ENCODE peak calls at places on chromosomes 4 and X, in nine cellular contexts. T is effector memory CD4-positive, alpha-beta T cell; H is astrocyte; I is neural progenitor cell; Q is GM23248; O is upper lobe of right lung; G is right cardiac atrium; X is breast epithelium; U is H1. S is an unnamed sample.

GRCh38 chrX:48505481-48505880 is 3.3 kb upstream of the PORCN start:
- DNase-seq in T (no peak), H (no peak), I (no peak), Q (no peak), O (no peak), G (no peak), X (no peak), U (no peak), S (no peak)

GRCh38 chrX:3262906-3263305 is 83.5 kb downstream of the MXRA5 start:
- DNase-seq in T (no peak), H (peak; percentile 92), I (no peak), Q (peak; percentile 87), O (no peak), G (no peak), X (no peak), U (no peak), S (no peak)

GRCh38 chr4:48275694-48276093 is 6.1 kb upstream of the TEC start:
- DNase-seq in T (no peak), H (no peak), I (no peak), Q (no peak), O (no peak), G (no peak), X (no peak), U (no peak), S (no peak)

GRCh38 chr4:185357220-185357619 is 38.5 kb downstream of the LRP2BP start:
- DNase-seq in T (no peak), H (no peak), I (no peak), Q (peak; percentile 26), O (no peak), G (no peak), X (no peak), U (no peak), S (no peak)

GRCh38 chr4:157977086-157977485 is 195.7 kb downstream of the GASK1B start:
- DNase-seq in T (no peak), H (no peak), I (no peak), Q (peak; percentile 14), O (no peak), G (no peak), X (no peak), U (no peak), S (no peak)

GRCh38 chrX:123648028-123648810 is 84.6 kb downstream of the THOC2 start:
- DNase-seq in T (no peak), H (peak; percentile 74), I (peak; percentile 71), Q (peak; percentile 44), O (peak; percentile 69), G (no peak), X (no peak), U (peak; percentile 54), S (peak; percentile 60)

GRCh38 chr4:106038012-106038411 is 142.7 kb downstream of the NPNT start:
- DNase-seq in T (no peak), H (no peak), I (no peak), Q (no peak), O (no peak), G (no peak), X (no peak), U (no peak), S (no peak)

GRCh38 chr4:41069268-41069667 is 145.1 kb downstream of the APBB2 start:
- DNase-seq in T (no peak), H (peak; percentile 68), I (no peak), Q (peak; percentile 2), O (no peak), G (no peak), X (no peak), U (no peak), S (no peak)

GRCh38 chr4:26372525-26373172 is 51.8 kb downstream of the RBPJ start:
- DNase-seq in T (peak; percentile 9), H (peak; percentile 84), I (peak; percentile 16), Q (peak; percentile 61), O (no peak), G (no peak), X (no peak), U (no peak), S (no peak)

GRCh38 chrX:42821803-42822443 is 44.0 kb upstream of the PPP1R2C start:
- DNase-seq in T (no peak), H (no peak), I (no peak), Q (no peak), O (no peak), G (peak; percentile 46), X (no peak), U (no peak), S (no peak)

GRCh38 chrX:135931644-135932487 is 38.4 kb downstream of the SAGE1 start:
- DNase-seq in T (peak; percentile 2), H (no peak), I (peak; percentile 64), Q (peak; percentile 42), O (no peak), G (peak; percentile 47), X (no peak), U (peak; percentile 10), S (peak; percentile 44)

GRCh38 chr4:147829401-147830101 is 97.7 kb downstream of the ARHGAP10 start:
- DNase-seq in T (no peak), H (no peak), I (no peak), Q (peak; percentile 10), O (no peak), G (peak; percentile 42), X (no peak), U (no peak), S (no peak)

GRCh38 chrX:20432048-20432447 is 165.3 kb upstream of the RPS6KA3 start:
- DNase-seq in T (no peak), H (peak; percentile 81), I (no peak), Q (peak; percentile 26), O (no peak), G (no peak), X (no peak), U (no peak), S (no peak)

GRCh38 chrX:21747523-21747922 is 10.4 kb downstream of the SMPX start:
- DNase-seq in T (no peak), H (no peak), I (peak; percentile 37), Q (peak; percentile 24), O (no peak), G (no peak), X (no peak), U (no peak), S (no peak)

GRCh38 chrX:70424801-70425200 is 1.7 kb downstream of the GDPD2 start:
- DNase-seq in T (no peak), H (no peak), I (no peak), Q (no peak), O (no peak), G (no peak), X (no peak), U (no peak), S (no peak)

GRCh38 chr4:164748375-164748774 is 5.6 kb upstream of the SMIM31 start:
- DNase-seq in T (no peak), H (peak; percentile 4), I (peak; percentile 33), Q (peak; percentile 58), O (no peak), G (no peak), X (no peak), U (no peak), S (no peak)

GRCh38 chrX:18973527-18974192 is 10.3 kb downstream of the PHKA2 start:
- DNase-seq in T (no peak), H (no peak), I (peak; percentile 15), Q (no peak), O (no peak), G (no peak), X (no peak), U (no peak), S (no peak)

GRCh38 chr4:8050180-8050554 is 108.4 kb downstream of the ABLIM2 start:
- DNase-seq in T (no peak), H (no peak), I (no peak), Q (no peak), O (no peak), G (no peak), X (no peak), U (no peak), S (no peak)
- H3K27ac ChIP-seq in T (no peak overlapping the region), H (no peak overlapping the region), I (no peak overlapping the region), Q (no peak overlapping the region), O (peak overlapping the region; percentile 70), G (no peak overlapping the region), X (peak overlapping the region; percentile 64), U (peak overlapping the region; percentile 86), S (no peak overlapping the region)

DNA sequence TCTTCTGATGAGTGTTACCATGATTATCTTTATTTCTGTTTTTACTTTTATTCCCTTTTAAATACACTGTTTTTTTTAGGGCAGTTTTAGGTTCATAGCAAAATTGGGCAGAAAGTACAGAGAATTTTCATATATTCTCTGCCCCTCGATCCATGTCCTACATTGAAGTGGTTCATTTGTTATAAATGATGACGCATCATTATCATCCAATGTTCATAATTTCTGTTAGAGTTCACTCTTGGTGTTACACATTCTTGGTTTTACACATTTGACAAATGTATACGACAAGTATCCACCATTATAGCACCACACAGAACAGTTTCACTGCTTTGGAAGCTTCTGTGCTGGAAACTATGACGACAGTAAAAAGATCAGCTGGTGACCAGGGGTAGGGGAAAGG is 578.1 kb upstream of the AADAT start:
- DNase-seq in T (no peak), H (no peak), I (no peak), Q (no peak), O (no peak), G (no peak), X (no peak), U (no peak), S (no peak)
- H3K4me1 ChIP-seq in T (no peaks in the 10 kb centered on the region), H (peaks cover 8% of the 10 kb centered on the region), I (no peaks in the 10 kb centered on the region), Q (no peaks in the 10 kb centered on the region), O (no peaks in the 10 kb centered on the region), G (no peaks in the 10 kb centered on the region), X (no peaks in the 10 kb centered on the region), U (no peaks in the 10 kb centered on the region), S (no peaks in the 10 kb centered on the region)

GRCh38 chr4:7083597-7084563 is 16.0 kb upstream of the GRPEL1 start:
- DNase-seq in T (no peak), H (no peak), I (no peak), Q (no peak), O (no peak), G (no peak), X (no peak), U (no peak), S (no peak)
- H3K4me3 ChIP-seq in T (no peak overlapping the region), H (no peak overlapping the region), I (no peak overlapping the region), Q (no peak overlapping the region), O (peak overlapping the region; percentile 21), G (no peak overlapping the region), X (no peak overlapping the region), U (no peak overlapping the region), S (peak overlapping the region; percentile 17)

GRCh38 chrX:134907302-134907701 is 83.5 kb upstream of the SMIM10 start:
- DNase-seq in T (no peak), H (no peak), I (no peak), Q (no peak), O (no peak), G (no peak), X (no peak), U (no peak), S (no peak)

GRCh38 chrX:134909258-134909657 is 81.5 kb upstream of the SMIM10 start:
- DNase-seq in T (no peak), H (no peak), I (no peak), Q (no peak), O (no peak), G (no peak), X (no peak), U (no peak), S (no peak)

GRCh38 chrX:134908235-134908834 is 82.5 kb upstream of the SMIM10 start:
- DNase-seq in T (no peak), H (no peak), I (no peak), Q (peak; percentile 54), O (no peak), G (no peak), X (no peak), U (no peak), S (no peak)

DNA sequence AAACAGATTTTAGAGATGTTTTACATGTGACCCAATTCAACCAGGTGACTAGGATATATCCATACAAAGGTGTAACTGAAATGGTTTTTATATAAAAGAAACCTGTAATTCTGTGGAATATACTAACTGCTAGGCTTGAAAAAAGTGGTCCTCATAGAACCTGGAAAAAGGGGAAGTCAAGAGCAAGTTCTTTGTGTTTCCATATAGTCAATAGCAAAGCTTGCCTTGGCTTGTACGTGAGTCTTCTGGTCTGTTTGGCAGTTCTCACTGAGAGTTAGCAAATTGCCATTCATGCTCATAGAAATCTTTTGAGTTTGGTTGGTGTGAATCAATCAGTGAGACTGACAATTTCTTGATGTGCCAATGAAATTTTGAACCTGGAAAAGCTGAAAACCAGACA is 79.4 kb upstream of the SMIM10 start:
- DNase-seq in T (no peak), H (no peak), I (no peak), Q (no peak), O (no peak), G (no peak), X (no peak), U (no peak), S (no peak)
- H3K27ac ChIP-seq in T (no peak overlapping the region), H (no peak overlapping the region), I (no peak overlapping the region), Q (no peak overlapping the region), O (no peak overlapping the region), G (no peak overlapping the region), X (no peak overlapping the region), U (no peak overlapping the region), S (no peak overlapping the region)